ENCODE peak calls at places on chromosomes 5 and 9, in five cellular contexts. Q is thoracic aorta, G is AG10803, J is gastrocnemius medialis, D is Caco-2. B is an unnamed sample.

GRCh38 chr5:116576043-116576713 is 1.6 kb upstream of the SEMA6A start:
- DNase-seq in Q (no peak), G (peak), J (no peak), D (peak), B (peak)

GRCh38 chr9:99489043-99489378 is 266.9 kb downstream of the SEC61B start:
- DNase-seq in Q (no peak), G (peak), J (no peak), D (no peak), B (peak)

GRCh38 chr5:128193676-128194390 is 110.3 kb downstream of the SLC12A2 start:
- DNase-seq in Q (no peak), G (peak), J (peak), D (no peak), B (no peak)

GRCh38 chr5:2302169-2302568 is 419.4 kb upstream of the IRX4 start:
- DNase-seq in Q (no peak), G (no peak), J (no peak), D (no peak), B (no peak)

GRCh38 chr9:130884542-130885421 is 11.8 kb downstream of the QRFP start:
- DNase-seq in Q (no peak), G (no peak), J (no peak), D (no peak), B (no peak)

GRCh38 chr5:122665087-122665486 is 109.8 kb upstream of the SNX2 start:
- DNase-seq in Q (no peak), G (no peak), J (no peak), D (no peak), B (peak)

GRCh38 chr9:88433583-88434240 is 45.5 kb downstream of the SPIN1 start:
- DNase-seq in Q (no peak), G (no peak), J (no peak), D (no peak), B (peak)

GRCh38 chr9:90988318-90988717 is 186.7 kb downstream of the SYK start:
- DNase-seq in Q (no peak), G (no peak), J (no peak), D (no peak), B (no peak)

DNA sequence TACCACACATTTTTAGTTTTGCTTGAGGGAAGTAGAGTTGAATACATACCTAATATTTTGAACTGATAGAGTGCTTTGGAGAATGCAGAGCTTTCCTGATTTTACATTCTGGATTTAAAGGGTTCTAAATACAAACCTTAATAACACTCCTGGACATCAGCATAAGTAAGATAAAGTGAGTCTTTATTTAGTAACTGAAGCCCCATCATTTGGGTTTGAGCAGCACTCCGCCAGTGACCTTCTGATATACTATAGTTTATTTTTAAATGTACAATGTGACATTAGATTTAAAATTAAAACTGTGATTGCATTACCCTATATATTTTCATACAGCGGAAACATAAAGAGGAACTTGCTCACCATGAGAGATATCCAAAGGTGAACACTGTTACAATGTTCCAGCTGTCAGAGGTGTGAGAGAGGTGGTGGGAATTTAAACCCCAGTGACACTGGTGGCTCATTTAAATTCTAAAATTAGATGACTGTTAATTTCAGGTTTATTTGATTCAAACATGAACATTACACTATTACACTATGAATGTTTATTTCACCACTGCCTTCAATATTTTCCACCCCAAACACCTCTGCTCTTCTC is 203.0 kb upstream of the PCSK5 start:
- DNase-seq in Q (no peak), G (no peak), J (no peak), D (no peak), B (no peak)
- H3K4me3 ChIP-seq in Q (no peak), G (no peak), J (no peak), D (no peak), B (no peak)

GRCh38 chr9:111940697-111941096 is 44.1 kb downstream of the UGCG start:
- DNase-seq in Q (no peak), G (peak), J (no peak), D (no peak), B (no peak)
- TF ChIP-seq CTCF in Q (no peak), G (no peak), J (no peak), D (no peak), B (no peak)

DNA sequence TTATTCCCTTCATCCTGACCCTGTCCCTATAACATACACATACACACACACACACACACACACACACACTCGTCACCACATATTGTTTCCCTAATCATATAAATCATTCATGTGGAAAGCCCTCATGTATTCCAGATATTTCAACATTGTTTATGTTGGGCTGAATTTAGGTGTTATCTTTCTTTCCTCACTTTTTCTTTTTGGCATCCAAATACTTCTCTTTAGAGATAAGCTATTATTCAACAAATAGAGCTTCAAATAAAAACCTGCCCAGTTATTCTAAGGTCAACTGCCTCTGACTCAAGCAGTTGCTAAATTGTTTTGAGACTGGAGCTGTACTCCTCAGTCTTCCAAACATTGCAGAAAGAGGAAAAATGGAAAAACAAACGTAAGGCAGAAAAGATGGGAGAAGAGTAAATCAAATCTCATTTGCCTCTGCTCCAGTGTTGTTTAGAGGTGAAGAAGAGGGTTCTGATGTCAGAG is 215.8 kb downstream of the GAS1 start:
- DNase-seq in Q (no peak), G (peak), J (no peak), D (no peak), B (peak)
- H3K4me3 ChIP-seq in Q (no peak), G (no peak), J (no peak), D (no peak), B (no peak)

GRCh38 chr9:110255064-110255416 is 1.3 kb downstream of the TXN start:
- DNase-seq in Q (no peak), G (no peak), J (no peak), D (peak), B (no peak)
- TF ChIP-seq CTCF in Q (no peak), G (no peak), J (no peak), D (no peak), B (no peak)

GRCh38 chr9:137035937-137036336 is 4.0 kb upstream of the FUT7 start:
- DNase-seq in Q (no peak), G (no peak), J (no peak), D (no peak), B (no peak)

GRCh38 chr9:137037483-137037882 is 5.6 kb upstream of the FUT7 start:
- DNase-seq in Q (no peak), G (no peak), J (no peak), D (no peak), B (no peak)

GRCh38 chr9:137038916-137039315 is 7.0 kb upstream of the FUT7 start:
- DNase-seq in Q (no peak), G (no peak), J (no peak), D (no peak), B (no peak)

GRCh38 chr9:137035507-137035834 is 3.6 kb upstream of the FUT7 start:
- DNase-seq in Q (no peak), G (no peak), J (no peak), D (no peak), B (no peak)

DNA sequence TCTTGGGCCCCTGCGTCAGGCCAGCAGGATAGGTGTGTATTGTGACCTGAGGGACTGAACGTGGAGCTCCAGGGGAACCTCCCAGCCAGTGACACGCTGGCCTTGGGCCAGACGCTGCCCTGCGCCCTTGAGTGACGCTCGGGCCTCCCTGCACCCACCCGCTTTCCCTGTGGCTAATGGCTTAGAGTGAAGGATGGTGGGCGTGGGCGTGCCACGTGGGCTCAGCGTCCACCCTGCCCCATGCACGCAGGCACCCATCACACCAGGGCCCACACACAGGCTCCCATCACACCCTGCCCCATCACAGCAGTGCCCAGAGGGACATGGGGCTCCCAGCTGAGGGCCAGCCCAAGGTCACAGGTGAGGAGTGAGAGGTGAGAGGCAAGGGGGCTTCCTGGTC is 5.1 kb upstream of the FUT7 start:
- DNase-seq in Q (no peak), G (no peak), J (no peak), D (no peak), B (no peak)
- H3K4me3 ChIP-seq in Q (no peak), G (no peak), J (no peak), D (no peak), B (no peak)

DNA sequence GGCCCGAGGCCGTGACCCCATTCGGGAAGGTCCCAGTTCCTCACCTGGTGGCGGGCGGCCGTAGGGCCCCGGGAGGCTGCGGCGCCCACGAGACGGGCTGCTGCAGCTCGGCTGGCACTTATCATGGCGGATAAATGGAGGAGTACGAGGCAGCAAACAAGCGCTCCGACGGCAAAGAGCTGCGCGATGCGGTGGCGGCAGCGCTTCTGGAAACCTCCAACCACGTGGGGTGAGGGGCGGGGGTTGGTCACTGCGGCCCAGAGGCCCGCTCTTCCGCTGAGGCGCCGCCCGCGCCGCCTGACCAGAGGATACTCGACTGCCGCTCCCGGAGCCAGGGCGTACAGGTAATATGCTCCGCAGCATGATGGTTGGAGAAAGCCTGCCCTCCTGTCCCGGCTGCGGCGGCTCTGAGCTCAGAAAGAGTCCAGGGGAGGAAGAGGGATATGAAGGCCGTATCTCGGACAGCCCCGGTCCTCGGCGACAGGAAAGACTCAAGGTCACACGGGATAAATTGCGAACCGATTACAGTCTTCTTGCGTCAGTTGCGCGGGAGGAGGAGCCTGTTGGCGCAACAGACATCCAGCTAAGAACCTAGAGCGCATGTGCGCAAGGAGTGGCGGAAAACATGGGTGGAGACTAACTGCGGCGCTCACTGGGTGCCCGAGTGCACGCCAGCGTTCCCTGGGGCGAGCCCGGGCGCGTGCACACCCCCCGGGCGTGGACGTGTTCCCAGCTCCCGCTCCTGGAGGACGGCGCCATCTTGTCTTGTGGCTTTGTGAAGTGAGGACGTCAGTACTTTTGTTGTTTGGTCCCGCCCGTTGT is at the start of gene HSPA9:
- DNase-seq in Q (peak), G (peak), J (peak), D (peak), B (peak)
- TF ChIP-seq CTCF in Q (peak), G (no peak), J (peak), D (peak), B (no peak)

GRCh38 chr9:114782586-114782985 is 23.3 kb downstream of the TNFSF15 start:
- DNase-seq in Q (no peak), G (no peak), J (no peak), D (no peak), B (no peak)

GRCh38 chr9:114787781-114788498 is 17.9 kb downstream of the TNFSF15 start:
- DNase-seq in Q (no peak), G (no peak), J (no peak), D (no peak), B (no peak)

GRCh38 chr9:114784721-114785253 is 21.1 kb downstream of the TNFSF15 start:
- DNase-seq in Q (no peak), G (no peak), J (no peak), D (no peak), B (no peak)

GRCh38 chr9:114789006-114789405 is 16.8 kb downstream of the TNFSF15 start:
- DNase-seq in Q (no peak), G (no peak), J (no peak), D (no peak), B (no peak)

GRCh38 chr9:114786251-114786650 is 19.6 kb downstream of the TNFSF15 start:
- DNase-seq in Q (no peak), G (peak), J (no peak), D (no peak), B (peak)
- H3K4me3 ChIP-seq in Q (no peak), G (no peak), J (no peak), D (no peak), B (no peak)

GRCh38 chr5:176317534-176318374 is 43.8 kb downstream of the KIAA1191 start:
- DNase-seq in Q (no peak), G (no peak), J (no peak), D (no peak), B (no peak)

GRCh38 chr5:176320577-176320976 is 41.0 kb downstream of the KIAA1191 start:
- DNase-seq in Q (no peak), G (no peak), J (no peak), D (no peak), B (no peak)

GRCh38 chr5:176319827-176320554 is 41.6 kb downstream of the KIAA1191 start:
- DNase-seq in Q (no peak), G (peak), J (no peak), D (no peak), B (peak)
- TF ChIP-seq CTCF in Q (no peak), G (peak), J (no peak), D (peak), B (peak)

B was measured in fibroblast of pulmonary artery.